ENCODE peak calls at places on chromosomes 3 and 15, in four cellular contexts. R, M, Z and S are unnamed samples.

GRCh38 chr15:74176262-74177208 is 3.0 kb downstream of the ISLR start:
- DNase-seq in R (no peak), M (no peak), Z (no peak), S (no peak)

GRCh38 chr3:17602126-17602525 is 140.3 kb downstream of the TBC1D5 start:
- DNase-seq in R (peak; percentile 14), M (no peak), Z (no peak), S (no peak)

GRCh38 chr15:42059661-42060476 is 34.5 kb downstream of the PLA2G4D start:
- DNase-seq in R (peak; percentile 48), M (peak; percentile 28), Z (no peak), S (peak; percentile 73)

GRCh38 chr3:127803619-127804018 is 18.7 kb downstream of the MGLL start:
- DNase-seq in R (peak; percentile 81), M (no peak), Z (no peak), S (no peak)

GRCh38 chr3:64203216-64203615 is 22.1 kb downstream of the PRICKLE2 start:
- DNase-seq in R (no peak), M (no peak), Z (no peak), S (no peak)

GRCh38 chr3:78912687-78913086 is 855.1 kb downstream of the ROBO1 start:
- DNase-seq in R (no peak), M (no peak), Z (no peak), S (no peak)

GRCh38 chr3:161423911-161424522 is 52.7 kb upstream of the SPTSSB start:
- DNase-seq in R (peak; percentile 37), M (peak; percentile 41), Z (no peak), S (peak; percentile 57)

GRCh38 chr3:134030382-134030753 is 643 bp upstream of the SLCO2A1 start:
- DNase-seq in R (no peak), M (peak; percentile 63), Z (no peak), S (no peak)

GRCh38 chr3:127409421-127410136 is 121.7 kb upstream of the PRR20G start:
- DNase-seq in R (no peak), M (no peak), Z (no peak), S (no peak)

GRCh38 chr3:143352031-143352623 is 232.6 kb downstream of the CHST2 start:
- DNase-seq in R (no peak), M (no peak), Z (no peak), S (no peak)

GRCh38 chr15:57380854-57381253 is 4.5 kb downstream of the CGNL1 start:
- DNase-seq in R (no peak), M (no peak), Z (no peak), S (no peak)

GRCh38 chr15:83106994-83107840 is at the start of gene TM6SF1:
- DNase-seq in R (no peak), M (no peak), Z (no peak), S (peak; percentile 57)
- TF ChIP-seq RNF2 in R (no peak), M (no peak), Z (no peak), S (no peak)

DNA sequence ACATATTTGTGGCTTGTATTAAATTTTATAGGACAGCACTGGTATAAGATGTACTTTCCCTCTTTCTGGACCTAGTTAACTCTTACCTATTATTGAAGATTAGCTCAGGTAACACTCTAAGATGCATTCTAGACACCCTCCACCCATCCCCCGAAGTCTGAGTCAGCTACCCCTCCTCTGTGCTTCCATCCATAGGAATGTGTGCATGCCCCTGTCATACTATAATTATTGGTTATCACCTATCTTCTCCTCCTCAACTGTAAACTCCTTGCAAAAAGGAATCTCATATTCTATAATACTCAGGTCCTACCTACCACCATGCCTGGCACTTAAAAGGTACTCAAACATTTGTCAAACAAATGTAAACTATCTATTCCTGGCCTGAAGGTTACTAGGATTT is 3.0 kb downstream of the PEAK1 start:
- DNase-seq in R (no peak), M (no peak), Z (no peak), S (peak; percentile 32)
- TF ChIP-seq RNF2 in R (no peak), M (no peak), Z (no peak), S (no peak)

GRCh38 chr3:16402451-16402850 is 111.0 kb downstream of the RFTN1 start:
- DNase-seq in R (no peak), M (no peak), Z (no peak), S (no peak)

GRCh38 chr3:16398542-16399126 is 114.9 kb downstream of the RFTN1 start:
- DNase-seq in R (no peak), M (no peak), Z (no peak), S (no peak)

GRCh38 chr3:16401273-16401672 is 112.2 kb downstream of the RFTN1 start:
- DNase-seq in R (no peak), M (no peak), Z (no peak), S (no peak)

GRCh38 chr3:16399473-16399872 is 114.0 kb downstream of the RFTN1 start:
- DNase-seq in R (peak; percentile 19), M (no peak), Z (no peak), S (no peak)

GRCh38 chr3:16400143-16400935 is 113.2 kb downstream of the RFTN1 start:
- DNase-seq in R (no peak), M (no peak), Z (no peak), S (no peak)
- TF ChIP-seq RNF2 in R (no peak), M (no peak), Z (no peak), S (no peak)

GRCh38 chr15:45121706-45122417 is 7.7 kb downstream of the DUOXA2 start:
- DNase-seq in R (peak; percentile 60), M (peak; percentile 56), Z (no peak), S (no peak)
- TF ChIP-seq RNF2 in R (no peak), M (no peak), Z (no peak), S (no peak)

GRCh38 chr15:68310811-68311463 is 33.4 kb downstream of the FEM1B start:
- DNase-seq in R (no peak), M (no peak), Z (no peak), S (no peak)
- TF ChIP-seq RNF2 in R (no peak), M (no peak), Z (no peak), S (no peak)

GRCh38 chr3:46892285-46893145 is 15.0 kb downstream of the PTH1R start:
- DNase-seq in R (peak; percentile 74), M (no peak), Z (peak; percentile 58), S (peak; percentile 50)
- TF ChIP-seq RNF2 in R (no peak), M (no peak), Z (no peak), S (no peak)

GRCh38 chr3:126345641-126346460 is 11.4 kb downstream of the KLF15 start:
- DNase-seq in R (no peak), M (no peak), Z (no peak), S (no peak)
- TF ChIP-seq RNF2 in R (no peak), M (no peak), Z (no peak), S (no peak)

DNA sequence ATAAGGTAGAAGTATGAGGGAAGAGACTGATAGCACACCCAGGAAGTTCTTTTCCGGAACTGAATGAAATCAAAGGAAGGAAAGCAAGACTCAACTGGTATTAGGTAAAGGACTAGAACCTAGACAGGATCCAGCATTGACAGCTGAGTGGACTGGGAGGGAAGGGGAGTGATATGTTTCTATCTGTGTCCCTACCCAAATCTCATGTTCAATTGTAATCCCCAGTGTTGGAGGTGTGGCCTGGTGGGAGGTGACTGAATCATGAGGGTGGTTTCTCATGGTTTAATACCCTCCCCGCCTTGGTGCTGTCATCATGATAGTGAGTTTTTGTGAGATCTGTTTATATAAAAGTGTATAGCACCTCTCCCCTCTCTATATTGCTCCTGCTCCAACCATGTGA is 415.9 kb upstream of the KCNMB2 start:
- DNase-seq in R (no peak), M (no peak), Z (no peak), S (no peak)
- TF ChIP-seq RNF2 in R (no peak), M (no peak), Z (no peak), S (no peak)

GRCh38 chr15:26101443-26101842 is 238.3 kb upstream of the ATP10A start:
- DNase-seq in R (no peak), M (no peak), Z (no peak), S (no peak)

GRCh38 chr15:26097216-26097615 is 234.1 kb upstream of the ATP10A start:
- DNase-seq in R (no peak), M (no peak), Z (no peak), S (no peak)

GRCh38 chr15:26102365-26102764 is 239.2 kb upstream of the ATP10A start:
- DNase-seq in R (no peak), M (no peak), Z (no peak), S (no peak)

GRCh38 chr15:26095710-26096330 is 232.7 kb upstream of the ATP10A start:
- DNase-seq in R (no peak), M (no peak), Z (peak; percentile 38), S (no peak)

GRCh38 chr15:26098801-26099200 is 235.7 kb upstream of the ATP10A start:
- DNase-seq in R (no peak), M (no peak), Z (no peak), S (no peak)
- TF ChIP-seq RNF2 in R (no peak), M (no peak), Z (no peak), S (no peak)

DNA sequence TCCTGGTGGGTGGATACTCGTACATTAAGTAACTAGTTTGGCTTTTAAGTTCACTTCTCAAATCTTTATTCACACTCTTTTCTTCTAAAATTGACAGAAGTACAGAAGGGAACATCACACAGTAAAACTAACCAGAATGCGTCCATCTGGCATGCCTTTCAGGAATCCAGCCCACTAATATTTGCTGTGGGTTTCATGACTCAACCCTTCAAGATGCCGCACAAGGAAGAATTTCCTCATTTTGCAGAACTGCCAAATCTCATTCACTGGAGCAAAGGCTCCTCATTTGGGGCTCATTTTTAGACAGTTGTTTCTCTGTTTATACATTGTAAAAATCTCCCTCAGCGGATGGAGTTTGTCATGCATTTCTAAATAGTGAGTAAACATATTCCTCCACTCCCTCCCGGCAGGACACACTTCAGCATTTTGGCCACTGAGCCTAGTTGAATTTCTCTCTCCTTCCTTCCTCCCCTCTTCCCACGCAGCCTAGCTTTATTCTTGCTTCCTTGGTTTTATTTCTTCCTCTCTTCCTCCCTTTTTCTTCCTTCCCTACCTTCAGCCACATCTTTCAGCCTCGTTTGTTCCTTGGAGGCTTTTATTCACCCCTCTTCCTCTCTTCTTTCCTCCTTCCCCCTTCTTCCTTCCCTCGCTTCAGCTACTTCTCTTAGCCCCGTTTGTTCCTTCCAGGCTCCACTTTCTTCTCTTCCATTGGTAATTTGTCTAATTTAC is 419.3 kb upstream of the NAALADL2 start:
- DNase-seq in R (peak; percentile 58), M (peak; percentile 5), Z (no peak), S (no peak)
- TF ChIP-seq RNF2 in R (no peak), M (no peak), Z (no peak), S (no peak)